ENCODE peak calls at places on chromosomes 11 and 22, in seven cellular contexts. I is adipocyte, W is GM23248, N is H1, Y is IMR-90, C is endodermal cell, X is neural progenitor cell. P is an unnamed sample.

GRCh38 chr11:93330446-93330984 is at the start of gene DEUP1:
- DNase-seq in C (peak; percentile 79), Y (no peak), X (peak; percentile 83), W (peak; percentile 4), N (peak; percentile 82), I (peak; percentile 11), P (peak; percentile 22)

GRCh38 chr22:21936151-21936778 is 16.4 kb downstream of the PPM1F start:
- DNase-seq in C (no peak), Y (peak; percentile 16), X (no peak), W (peak; percentile 28), N (no peak), I (peak; percentile 20), P (no peak)

GRCh38 chr11:116692318-116693106 is 80.3 kb downstream of the BUD13 start:
- DNase-seq in Y (no peak), X (no peak), W (no peak), N (no peak), C (peak; percentile 47), I (no peak), P (no peak)

GRCh38 chr11:33500865-33501479 is 199.7 kb downstream of the C11orf91 start:
- DNase-seq in I (peak; percentile 71), N (no peak), W (peak; percentile 67), X (peak; percentile 72), C (peak; percentile 78), Y (peak; percentile 65), P (peak; percentile 52)

GRCh38 chr11:12724301-12725046 is 50.3 kb downstream of the TEAD1 start:
- DNase-seq in X (peak; percentile 72), W (peak; percentile 45), I (peak; percentile 88), N (peak; percentile 77), C (peak; percentile 93), Y (peak; percentile 95), P (peak; percentile 96)

GRCh38 chr11:64745219-64745522 is 1.2 kb upstream of the RASGRP2 start:
- DNase-seq in Y (no peak), X (no peak), N (peak; percentile 77), C (peak; percentile 76), I (peak; percentile 27), W (no peak), P (no peak)

GRCh38 chr11:106187860-106188456 is 110.5 kb downstream of the AASDHPPT start:
- DNase-seq in W (no peak), X (no peak), N (no peak), I (no peak), Y (no peak), C (no peak), P (peak; percentile 37)

GRCh38 chr11:19644316-19644715 is 68.3 kb upstream of the NAV2 start:
- DNase-seq in Y (no peak), C (no peak), W (no peak), X (no peak), I (no peak), N (no peak), P (no peak)

GRCh38 chr11:118142809-118143208 is 9.8 kb downstream of the SCN4B start:
- DNase-seq in I (no peak), X (no peak), C (peak; percentile 63), Y (no peak), W (peak; percentile 13), N (no peak), P (peak; percentile 20)

GRCh38 chr11:84381666-84382065 is 1095.5 kb upstream of the CCDC90B start:
- DNase-seq in W (no peak), N (no peak), I (no peak), X (no peak), Y (no peak), C (no peak), P (no peak)

GRCh38 chr11:64360403-64360980 is 1.5 kb downstream of the RPS6KA4 start:
- DNase-seq in N (no peak), X (no peak), W (no peak), I (no peak), C (peak; percentile 55), Y (no peak), P (no peak)

GRCh38 chr11:67271548-67272284 is 5.4 kb downstream of the GRK2 start:
- DNase-seq in Y (no peak), W (no peak), C (no peak), N (no peak), X (no peak), I (no peak), P (no peak)

GRCh38 chr22:25880524-25880923 is 138.5 kb downstream of the MYO18B start:
- DNase-seq in C (no peak), N (no peak), W (no peak), I (no peak), X (no peak), Y (no peak), P (no peak)

GRCh38 chr22:33853200-33854097 is 66.8 kb downstream of the LARGE1 start:
- DNase-seq in W (peak; percentile 92), X (peak; percentile 38), N (no peak), Y (peak; percentile 77), C (no peak), I (peak; percentile 90), P (peak; percentile 2)

GRCh38 chr11:45024846-45025623 is 74.4 kb upstream of the TP53I11 start:
- DNase-seq in X (no peak), I (no peak), C (peak; percentile 12), Y (no peak), W (no peak), N (no peak), P (no peak)

DNA sequence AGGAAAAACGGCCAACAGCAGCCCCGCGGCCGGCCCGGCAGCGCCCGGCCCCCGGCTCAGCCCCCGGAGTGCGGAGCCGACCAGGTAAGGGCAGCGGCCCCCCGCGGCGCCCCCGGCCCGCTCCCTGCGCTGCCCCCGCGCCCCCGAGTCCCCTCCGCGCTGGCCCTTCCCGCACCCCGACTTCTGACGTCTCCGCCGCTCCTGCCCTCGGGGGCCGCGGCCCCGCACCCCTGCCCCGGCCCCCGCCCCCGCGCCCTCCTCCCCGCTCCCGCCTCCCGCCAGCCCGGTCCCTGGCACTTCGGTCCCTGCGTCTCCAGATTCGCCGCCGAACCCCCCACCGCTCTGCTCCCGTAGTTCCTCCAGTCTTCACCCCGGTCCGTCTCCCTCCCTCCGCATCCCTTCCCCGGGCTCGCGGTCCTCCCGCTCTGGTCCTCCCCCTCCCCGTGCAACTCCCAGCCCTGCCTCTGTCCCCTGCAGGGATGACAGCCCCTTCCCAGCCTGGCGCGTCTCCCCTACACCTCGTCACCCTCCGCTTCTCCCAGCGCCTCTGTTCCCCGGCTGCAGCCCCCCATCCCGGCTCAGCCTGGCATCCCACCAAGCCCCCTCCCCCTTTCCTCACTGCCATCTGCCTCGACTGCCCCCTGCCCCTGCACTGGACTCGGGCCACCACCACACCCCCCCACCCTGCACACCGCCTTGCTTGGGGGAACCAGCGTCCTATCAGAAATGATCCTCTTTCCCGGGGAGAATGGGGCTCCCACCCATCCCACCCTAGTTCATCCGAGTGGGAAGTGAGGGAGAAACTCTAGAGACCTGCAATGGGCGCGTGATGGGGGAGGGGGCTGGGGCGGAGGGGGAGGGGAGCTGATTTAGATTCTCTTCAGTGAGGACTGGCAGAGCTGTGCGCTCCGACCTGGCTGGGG is 517 bp downstream of the GRIK4 start:
- DNase-seq in C (peak; percentile 68), W (no peak), Y (no peak), X (peak; percentile 27), I (peak; percentile 9), N (no peak), P (no peak)
- H3K4me3 ChIP-seq in C (no peak overlapping the region), W (peak overlapping the region; percentile 55), Y (peak overlapping the region; percentile 47), X (peak overlapping the region; percentile 56), I (no peak overlapping the region), N (peak overlapping the region; percentile 65), P (no peak overlapping the region)

GRCh38 chr11:130877532-130877931 is 38.7 kb downstream of the SNX19 start:
- DNase-seq in I (peak; percentile 57), N (no peak), C (no peak), Y (no peak), X (no peak), W (peak; percentile 19), P (no peak)
- H3K9ac ChIP-seq in I (peak overlapping the region; percentile 38), N (no peak overlapping the region), C (no peak overlapping the region), Y (no peak overlapping the region), X (no peak overlapping the region), W (no peak overlapping the region), P (no peak overlapping the region)

DNA sequence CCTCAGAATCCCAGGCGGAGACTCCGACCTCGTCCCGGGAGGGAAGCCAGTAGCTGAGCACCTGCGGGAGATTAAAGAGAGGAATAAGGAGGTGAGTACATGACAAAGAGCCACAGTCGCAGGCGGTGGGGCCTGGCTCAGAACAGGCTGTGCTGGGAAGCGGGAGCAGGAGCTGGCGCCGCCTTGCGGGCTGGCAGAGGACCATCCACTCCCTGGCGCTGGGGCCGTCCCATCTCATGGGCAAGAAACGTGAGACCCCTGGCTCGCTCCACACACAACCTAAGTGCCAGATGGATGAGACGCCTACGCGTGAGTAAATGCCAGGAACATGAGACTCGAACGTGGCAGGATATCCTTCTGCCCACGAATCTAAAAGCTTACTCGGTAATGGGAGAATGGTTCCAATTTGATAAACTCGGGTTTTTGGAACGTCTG is 6.3 kb downstream of the CEND1 start:
- DNase-seq in W (peak; percentile 94), Y (peak; percentile 96), C (peak; percentile 98), N (peak; percentile 93), X (peak; percentile 94), I (peak; percentile 96), P (peak; percentile 80)
- H3K4me3 ChIP-seq in W (no peak overlapping the region), Y (no peak overlapping the region), C (no peak overlapping the region), N (peak overlapping the region; percentile 31), X (peak overlapping the region; percentile 1), I (no peak overlapping the region), P (no peak overlapping the region)

GRCh38 chr22:38981659-38982007 is 514 bp upstream of the APOBEC3B start:
- DNase-seq in Y (no peak), I (no peak), W (no peak), C (no peak), N (no peak), X (no peak), P (no peak)

GRCh38 chr22:38982008-38982927 is at the start of gene APOBEC3B:
- DNase-seq in X (peak; percentile 47), W (peak; percentile 93), N (no peak), Y (peak; percentile 95), C (peak; percentile 72), I (peak; percentile 95), P (peak; percentile 91)

GRCh38 chr22:38984224-38984623 is 2.1 kb downstream of the APOBEC3B start:
- DNase-seq in C (no peak), N (no peak), X (no peak), I (no peak), W (no peak), Y (no peak), P (no peak)

GRCh38 chr22:38986629-38987028 is 4.5 kb downstream of the APOBEC3B start:
- DNase-seq in Y (no peak), I (no peak), W (no peak), X (no peak), C (no peak), N (no peak), P (no peak)

DNA sequence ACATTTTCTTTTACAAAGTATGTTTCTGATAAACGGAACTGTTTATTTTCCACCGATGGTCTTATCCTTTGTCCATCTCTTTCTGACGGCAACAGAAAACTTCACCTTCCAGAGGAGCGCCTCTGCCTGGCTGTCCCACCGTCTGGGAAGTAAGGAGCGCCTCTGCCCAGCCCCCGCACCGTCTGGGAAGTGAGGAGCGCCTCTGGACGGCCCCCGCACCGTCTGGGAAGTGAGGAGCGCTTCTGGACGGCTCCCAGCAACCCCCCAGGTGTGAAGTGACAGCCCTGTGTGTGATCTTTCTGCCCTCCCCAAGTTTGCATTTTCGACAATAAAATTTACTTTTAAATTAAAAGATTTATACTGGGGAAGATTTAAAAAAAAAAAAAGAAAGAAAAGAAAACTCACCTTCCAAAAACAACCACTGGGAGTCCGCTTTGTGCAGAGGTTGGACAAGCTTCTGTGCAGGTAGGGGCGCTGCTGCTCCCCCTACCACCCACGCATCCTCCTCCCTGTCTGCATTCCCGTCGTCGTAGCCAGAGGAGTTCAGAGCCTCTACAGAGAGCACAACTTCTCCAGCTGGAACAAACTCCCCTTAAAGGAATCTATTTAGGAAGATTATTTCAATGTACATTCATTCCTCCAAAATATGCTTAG is 1.0 kb upstream of the APOBEC3B start:
- DNase-seq in N (no peak), Y (peak; percentile 31), X (peak; percentile 66), I (peak; percentile 58), W (peak; percentile 58), C (peak; percentile 45), P (peak; percentile 45)
- H3K9ac ChIP-seq in N (no peak overlapping the region), Y (no peak overlapping the region), X (no peak overlapping the region), I (no peak overlapping the region), W (no peak overlapping the region), C (no peak overlapping the region), P (no peak overlapping the region)